ENCODE peak calls at places on chromosomes 2 and 18, in seven cellular contexts. O is stimulated activated CD8-positive, alpha-beta memory T cell treated with anti-CD3 and anti-CD28 coated beads, Interleukin-15, amount 100 ng/mL, for 1 hour; I is HS-5; W is Jurkat, Clone E6-1; D is neural progenitor cell; M is NCI-H1105 treated with DMSO at 0.1 percent for 48 hours; X is RPMI8226. T is an unnamed sample.

GRCh38 chr18:7579176-7579922 is 12.2 kb downstream of the PTPRM start:
- DNase-seq in D (no peak), W (no peak), X (no peak), M (no peak), O (no peak), I (no peak), T (no peak)

GRCh38 chr2:128313076-128313836 is 5.4 kb downstream of the HS6ST1 start:
- DNase-seq in W (peak), O (no peak), I (no peak), X (no peak), M (peak), D (no peak), T (no peak)

GRCh38 chr2:16012626-16013501 is 72.5 kb downstream of the MYCN start:
- DNase-seq in O (no peak), I (no peak), D (peak), W (no peak), X (peak), M (peak), T (no peak)

GRCh38 chr2:12070581-12070980 is 324.1 kb downstream of the LPIN1 start:
- DNase-seq in D (no peak), O (no peak), I (no peak), M (no peak), X (no peak), W (no peak), T (peak)

GRCh38 chr18:63119647-63120046 is 199.9 kb downstream of the BCL2 start:
- DNase-seq in O (no peak), D (peak), X (peak), W (no peak), I (no peak), M (peak), T (no peak)

GRCh38 chr2:182951948-182952663 is 85.7 kb upstream of the FRZB start:
- DNase-seq in X (no peak), D (no peak), W (no peak), O (no peak), I (no peak), M (no peak), T (no peak)

GRCh38 chr2:120307482-120307881 is 38.5 kb upstream of the INHBB start:
- DNase-seq in W (no peak), M (no peak), I (no peak), O (no peak), D (no peak), X (no peak), T (no peak)

GRCh38 chr2:115609978-115610377 is 1167.5 kb downstream of the DPP10 start:
- DNase-seq in O (no peak), X (no peak), I (no peak), M (no peak), W (no peak), D (no peak), T (no peak)

GRCh38 chr2:14903709-14904374 is 271.3 kb downstream of the LRATD1 start:
- DNase-seq in W (peak), I (no peak), M (peak), D (peak), O (no peak), X (peak), T (no peak)

GRCh38 chr18:79508565-79509535 is 113.1 kb downstream of the NFATC1 start:
- DNase-seq in I (no peak), D (no peak), X (no peak), O (no peak), M (no peak), W (no peak), T (no peak)

T was measured in BJ.